ENCODE peak calls at places on chromosomes 2 and 18, in ten cellular contexts. V is GM03348, G is sciatic nerve, U is NCI-H1105, H is AG09319, A is NCI-H2081, Z is mesothelial cell of epicardium, J is brain microvascular endothelial cell, E is MCF 10A, M is NCI-H510A treated with DMSO at 0.1 percent for 48 hours. I is an unnamed sample.
A peak's percentile ranks its signal among the peaks of the same experiment; 100 is the strongest.

GRCh38 chr2:28941008-28941407 is 40.1 kb upstream of the TOGARAM2 start:
- DNase-seq in V (no peak), G (no peak), U (no peak), H (no peak), A (no peak), Z (no peak), J (no peak), E (no peak), M (no peak), I (no peak)

GRCh38 chr2:203951366-203951902 is 14.9 kb downstream of the ICOS start:
- DNase-seq in V (no peak), G (no peak), U (no peak), H (no peak), A (no peak), Z (no peak), J (no peak), E (no peak), M (no peak), I (no peak)

GRCh38 chr2:168244318-168244717 is 3.1 kb downstream of the STK39 start:
- DNase-seq in V (no peak), G (no peak), U (peak; percentile 83), H (no peak), A (peak; percentile 76), Z (no peak), J (no peak), E (peak; percentile 40), M (peak; percentile 35), I (peak; percentile 80)

GRCh38 chr2:43358688-43359201 is 132.3 kb upstream of the ZFP36L2 start:
- DNase-seq in V (no peak), G (no peak), U (no peak), H (no peak), A (no peak), Z (no peak), J (no peak), E (no peak), M (peak; percentile 10), I (no peak)

GRCh38 chr2:56127773-56128170 is 56.0 kb upstream of the CCDC85A start:
- DNase-seq in V (no peak), G (no peak), U (no peak), H (no peak), A (no peak), Z (no peak), J (no peak), E (no peak), M (no peak), I (no peak)

GRCh38 chr2:51919395-51919794 is 887.5 kb upstream of the NRXN1 start:
- DNase-seq in V (peak; percentile 33), G (no peak), U (no peak), H (no peak), A (no peak), Z (no peak), J (no peak), E (peak; percentile 63), M (no peak), I (no peak)

GRCh38 chr2:104444392-104444791 is 409.5 kb upstream of the POU3F3 start:
- DNase-seq in V (no peak), G (no peak), U (no peak), H (peak; percentile 3), A (no peak), Z (no peak), J (no peak), E (peak; percentile 53), M (no peak), I (no peak)

GRCh38 chr2:201872576-201872975 is 66.2 kb downstream of the CDK15 start:
- DNase-seq in V (no peak), G (no peak), U (no peak), H (no peak), A (no peak), Z (no peak), J (no peak), E (no peak), M (no peak), I (no peak)

GRCh38 chr2:222796413-222797103 is 64.3 kb upstream of the ACSL3 start:
- DNase-seq in V (no peak), G (no peak), U (no peak), H (no peak), A (peak; percentile 24), Z (no peak), J (peak; percentile 5), E (no peak), M (peak; percentile 71), I (peak; percentile 35)

GRCh38 chr18:50282521-50283335 is 1.4 kb upstream of the MBD1 start:
- DNase-seq in V (no peak), G (no peak), U (no peak), H (no peak), A (peak; percentile 39), Z (peak; percentile 38), J (no peak), E (no peak), M (no peak), I (no peak)

I was measured in DMS153.